ENCODE peak calls at places on chromosomes 6 and 20, in four cellular contexts. N, L, T and B are unnamed samples.

GRCh38 chr20:61169870-61170269 is 82.2 kb upstream of the CDH4 start:
- DNase-seq in T (no peak), N (no peak), L (no peak), B (no peak)

GRCh38 chr6:81950877-81951276 is 198.4 kb upstream of the TENT5A start:
- DNase-seq in N (no peak), T (no peak), L (no peak), B (peak)

GRCh38 chr6:107620736-107621135 is 130.8 kb downstream of the SOBP start:
- DNase-seq in N (no peak), T (no peak), L (no peak), B (no peak)

GRCh38 chr6:29685718-29686326 is 4.9 kb upstream of the ZFP57 start:
- DNase-seq in N (no peak), T (no peak), L (peak), B (no peak)

GRCh38 chr6:36118550-36119107 is 11.7 kb upstream of the MAPK13 start:
- DNase-seq in L (peak), T (peak), N (no peak), B (no peak)

GRCh38 chr20:22797103-22797502 is 212.7 kb upstream of the FOXA2 start:
- DNase-seq in T (no peak), N (no peak), L (no peak), B (no peak)

GRCh38 chr6:43698584-43699349 is 11.2 kb upstream of the MRPS18A start:
- DNase-seq in L (no peak), N (no peak), T (no peak), B (no peak)

GRCh38 chr6:131292145-131292938 is 157.1 kb downstream of the AKAP7 start:
- DNase-seq in L (no peak), T (peak), N (no peak), B (no peak)

GRCh38 chr20:1381753-1382591 is 10.9 kb downstream of the FKBP1A start:
- DNase-seq in L (no peak), T (no peak), N (no peak), B (no peak)

GRCh38 chr6:126535585-126535984 is 195.7 kb downstream of the CENPW start:
- DNase-seq in T (no peak), L (no peak), N (no peak), B (no peak)

GRCh38 chr20:10669843-10670446 is 3.9 kb downstream of the JAG1 start:
- DNase-seq in L (no peak), T (no peak), N (no peak), B (no peak)

GRCh38 chr6:43669922-43670622 is 17.5 kb downstream of the MRPS18A start:
- DNase-seq in N (no peak), T (no peak), L (peak), B (no peak)

GRCh38 chr6:36914227-36914794 is 28.6 kb downstream of the C6orf89 start:
- DNase-seq in L (no peak), T (peak), N (peak), B (peak)

GRCh38 chr20:48722002-48722731 is 105.6 kb downstream of the PREX1 start:
- DNase-seq in N (no peak), L (peak), T (no peak), B (no peak)

GRCh38 chr6:14501240-14501639 is 383.7 kb downstream of the CD83 start:
- DNase-seq in T (no peak), N (no peak), L (no peak), B (no peak)

GRCh38 chr6:156427345-156427744 is 349.8 kb upstream of the ARID1B start:
- DNase-seq in L (no peak), N (peak), T (no peak), B (no peak)

GRCh38 chr6:126625019-126625418 is 285.1 kb downstream of the CENPW start:
- DNase-seq in N (no peak), L (no peak), T (no peak), B (no peak)

GRCh38 chr20:35319206-35320197 is 27.3 kb upstream of the FAM83C start:
- DNase-seq in T (no peak), L (no peak), N (no peak), B (no peak)

GRCh38 chr6:23656257-23656731 is 469.7 kb upstream of the NRSN1 start:
- DNase-seq in T (no peak), N (no peak), L (no peak), B (no peak)

GRCh38 chr6:137763861-137764260 is 103.2 kb upstream of the TNFAIP3 start:
- DNase-seq in L (no peak), T (no peak), N (no peak), B (no peak)

GRCh38 chr6:21885532-21886089 is 292.1 kb downstream of the SOX4 start:
- DNase-seq in L (no peak), N (no peak), T (no peak), B (no peak)

GRCh38 chr6:2885967-2886731 is 17.0 kb downstream of the SERPINB9 start:
- DNase-seq in N (no peak), L (no peak), T (no peak), B (no peak)

GRCh38 chr6:139135578-139136545 is 982 bp downstream of the HECA start:
- DNase-seq in L (peak), N (no peak), T (no peak), B (no peak)

GRCh38 chr6:9646346-9647042 is 768.4 kb downstream of the TFAP2A start:
- DNase-seq in T (no peak), N (no peak), L (no peak), B (no peak)

GRCh38 chr6:3610206-3610605 is 141.3 kb downstream of the PXDC1 start:
- DNase-seq in T (no peak), L (no peak), N (no peak), B (no peak)

DNA sequence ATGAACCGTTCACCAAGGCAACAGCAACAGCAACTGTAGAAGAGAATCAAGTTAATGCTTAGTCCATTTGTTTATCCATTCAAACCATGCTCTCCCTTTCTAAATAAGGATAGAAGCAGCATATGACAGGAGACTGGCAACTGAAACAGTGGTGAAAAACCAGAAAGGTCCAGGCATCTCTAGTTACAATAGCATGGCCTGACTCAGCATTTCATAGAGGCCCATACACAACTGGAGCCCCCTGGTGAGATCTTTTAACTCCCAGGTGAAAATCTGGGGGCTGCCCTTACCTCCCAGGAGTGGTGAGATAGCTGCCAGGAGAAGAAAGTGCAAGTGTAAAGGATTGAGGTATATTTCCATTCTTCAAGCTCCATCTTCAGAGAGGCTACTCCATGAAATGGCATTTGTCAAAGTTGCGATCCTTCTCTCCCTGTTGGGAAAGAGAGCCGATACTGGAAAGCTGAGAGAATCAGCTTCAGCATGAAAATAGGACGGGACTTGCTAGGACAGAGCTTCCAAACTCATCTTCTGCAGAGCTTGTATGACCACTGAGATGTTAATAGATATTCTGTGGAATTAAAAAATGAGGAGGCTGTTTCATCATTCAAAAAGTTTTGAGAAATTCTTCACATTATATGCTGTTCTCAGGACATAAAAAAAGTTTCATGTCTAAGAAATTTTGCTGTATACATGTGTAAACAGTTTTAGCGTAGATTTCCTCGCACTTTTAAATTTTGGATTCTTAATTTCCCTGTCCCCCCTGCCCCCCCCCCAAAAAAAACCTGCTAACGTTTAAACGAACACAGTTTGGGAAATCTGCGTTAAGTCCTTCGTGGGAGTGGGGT is 10.9 kb upstream of the SLC2A12 start:
- DNase-seq in L (peak), N (no peak), T (peak), B (no peak)
- TF ChIP-seq TCF7L2 in L (no peak), N (no peak), T (no peak), B (no peak)

GRCh38 chr6:141309295-141309694 is 823.4 kb upstream of the GJE1 start:
- DNase-seq in L (no peak), N (no peak), T (peak), B (no peak)
- TF ChIP-seq TCF7L2 in L (no peak), N (no peak), T (no peak), B (no peak)

GRCh38 chr20:37539424-37539823 is 11.7 kb upstream of the BLCAP start:
- DNase-seq in N (no peak), T (no peak), L (no peak), B (no peak)
- TF ChIP-seq TCF7L2 in N (no peak), T (no peak), L (no peak), B (no peak)

DNA sequence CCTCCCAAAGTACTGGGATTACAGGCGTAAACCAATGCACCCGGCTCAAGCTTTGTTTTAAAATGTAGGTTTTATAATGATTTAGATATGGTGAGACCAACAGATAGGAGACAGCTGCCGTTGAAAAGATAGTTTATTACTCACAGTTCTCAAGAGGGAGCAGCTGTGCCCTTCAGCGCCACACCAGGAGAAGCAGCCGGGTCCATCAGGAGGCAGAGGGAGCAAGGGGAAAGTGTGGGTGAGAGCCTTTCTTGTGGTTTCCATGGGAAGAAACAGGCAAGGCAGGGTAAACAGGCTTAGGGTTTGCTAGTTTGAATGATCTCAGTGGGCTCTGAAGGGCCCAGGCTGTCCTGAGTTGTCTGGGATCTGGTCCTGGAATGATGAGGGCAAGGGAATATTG is 117.8 kb upstream of the PLCB4 start:
- DNase-seq in N (no peak), L (no peak), T (no peak), B (no peak)
- TF ChIP-seq TCF7L2 in N (no peak), L (no peak), T (no peak), B (no peak)

GRCh38 chr6:34610819-34611477 is 54.8 kb upstream of the SPDEF start:
- DNase-seq in L (peak), T (peak), N (peak), B (peak)
- TF ChIP-seq TCF7L2 in L (no peak), T (no peak), N (no peak), B (no peak)